ENCODE peak calls at places on chromosome 17, in seven cellular contexts. D, U, P, R, C, Z and G are unnamed samples.

GRCh38 chr17:48002208-48002919 is 31.5 kb downstream of the CDK5RAP3 start:
- DNase-seq in D (no peak), U (no peak), P (no peak), R (no peak), C (no peak), Z (no peak), G (no peak)

GRCh38 chr17:79644617-79645016 is 33.8 kb upstream of the RBFOX3 start:
- DNase-seq in D (no peak), U (no peak), P (no peak), R (no peak), C (no peak), Z (no peak), G (no peak)

GRCh38 chr17:43579570-43580140 is 33.5 kb upstream of the ETV4 start:
- DNase-seq in D (no peak), U (no peak), P (no peak), R (no peak), C (no peak), Z (no peak), G (no peak)

GRCh38 chr17:28763804-28764266 is 20.0 kb downstream of the TRAF4 start:
- DNase-seq in D (no peak), U (peak), P (peak), R (no peak), C (no peak), Z (peak), G (peak)

GRCh38 chr17:49494937-49495841 is at the start of gene NGFR:
- DNase-seq in D (no peak), U (peak), P (peak), R (no peak), C (no peak), Z (peak), G (peak)

GRCh38 chr17:38352245-38353083 is 820 bp downstream of the SOCS7 start:
- DNase-seq in D (no peak), U (peak), P (peak), R (no peak), C (peak), Z (no peak), G (no peak)

GRCh38 chr17:9987779-9988585 is 82.9 kb upstream of the RCVRN start:
- DNase-seq in D (peak), U (peak), P (peak), R (no peak), C (peak), Z (peak), G (peak)

GRCh38 chr17:511001-511690 is 158.5 kb upstream of the RPH3AL start:
- DNase-seq in D (no peak), U (no peak), P (no peak), R (no peak), C (no peak), Z (no peak), G (no peak)

GRCh38 chr17:79951361-79952264 is 84.1 kb downstream of the TBC1D16 start:
- DNase-seq in D (peak), U (peak), P (peak), R (no peak), C (peak), Z (peak), G (peak)

GRCh38 chr17:1009411-1010085 is 12.6 kb downstream of the TIMM22 start:
- DNase-seq in D (no peak), U (no peak), P (no peak), R (no peak), C (no peak), Z (no peak), G (no peak)

GRCh38 chr17:29567362-29568330 is 809 bp upstream of the ABHD15 start:
- DNase-seq in D (no peak), U (peak), P (peak), R (no peak), C (peak), Z (peak), G (peak)

GRCh38 chr17:75552847-75553552 is 27.5 kb downstream of the LLGL2 start:
- DNase-seq in D (no peak), U (peak), P (no peak), R (no peak), C (no peak), Z (no peak), G (no peak)
- H3K4me3 ChIP-seq in D (no peak), U (peak), P (no peak), R (no peak), C (no peak), Z (no peak), G (no peak)

DNA sequence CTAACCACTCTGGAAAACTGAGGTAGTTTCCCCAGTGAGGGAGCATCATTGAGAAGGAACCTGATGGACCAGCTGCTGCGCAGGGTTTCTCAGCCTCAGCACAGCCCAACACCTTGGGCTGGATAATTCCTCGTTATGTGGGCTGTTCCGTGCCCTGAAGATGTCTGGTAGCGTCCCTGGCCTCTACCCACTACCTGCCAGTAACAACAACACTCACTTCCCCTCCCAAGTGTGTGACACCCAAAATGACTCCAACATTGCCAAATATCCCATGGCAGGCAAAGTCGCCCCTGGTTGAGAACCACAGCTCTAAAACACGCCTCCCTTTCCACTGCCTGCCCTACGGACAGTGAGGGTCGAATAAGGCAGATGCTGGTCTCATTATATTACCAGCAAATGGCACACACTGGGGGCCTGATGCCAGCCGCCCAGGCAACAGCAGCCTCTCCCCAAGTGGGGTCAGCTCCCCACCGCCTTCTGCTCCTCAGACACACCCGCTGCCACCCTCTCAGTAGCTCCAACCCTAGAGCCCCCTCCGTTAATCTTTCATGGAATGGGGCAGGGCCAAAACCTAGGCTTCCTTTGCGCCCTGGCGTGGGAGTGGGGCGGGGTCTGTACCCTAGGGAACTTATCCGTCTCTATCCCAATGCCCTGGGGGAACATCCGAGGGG is 1.0 kb downstream of the RHBDF2 start:
- DNase-seq in D (no peak), U (no peak), P (no peak), R (no peak), C (peak), Z (no peak), G (no peak)
- H3K4me3 ChIP-seq in D (peak), U (peak), P (peak), R (peak), C (peak), Z (peak), G (peak)

GRCh38 chr17:40075216-40076100 is 12.7 kb downstream of the THRA start:
- DNase-seq in D (peak), U (peak), P (peak), R (no peak), C (peak), Z (peak), G (peak)
- H3K4me3 ChIP-seq in D (no peak), U (no peak), P (no peak), R (no peak), C (no peak), Z (no peak), G (no peak)

DNA sequence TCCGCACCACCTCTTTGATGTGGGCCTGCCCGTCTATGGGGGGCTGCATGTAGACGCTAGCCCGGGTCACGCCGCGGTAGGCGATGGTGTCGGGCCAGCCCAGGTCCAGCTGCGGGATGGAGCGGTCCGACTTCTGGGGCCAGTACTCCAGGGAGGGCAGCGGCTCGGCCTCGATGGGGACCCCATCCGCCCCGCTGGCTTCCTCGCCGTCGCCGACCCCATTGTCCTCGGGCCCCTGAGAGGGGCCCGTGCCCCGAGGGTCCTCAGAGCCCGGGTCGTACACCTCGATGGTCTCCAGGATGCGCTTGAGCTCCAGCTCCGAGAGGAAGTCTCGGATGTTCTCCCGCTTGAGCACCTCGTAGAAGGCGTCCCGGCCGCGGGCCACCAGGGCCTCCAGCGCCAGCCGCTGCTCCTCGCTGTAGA is 1.0 kb downstream of the FAM83G start:
- DNase-seq in D (no peak), U (no peak), P (no peak), R (no peak), C (no peak), Z (peak), G (peak)
- H3K4me3 ChIP-seq in D (peak), U (peak), P (peak), R (peak), C (peak), Z (peak), G (peak)

DNA sequence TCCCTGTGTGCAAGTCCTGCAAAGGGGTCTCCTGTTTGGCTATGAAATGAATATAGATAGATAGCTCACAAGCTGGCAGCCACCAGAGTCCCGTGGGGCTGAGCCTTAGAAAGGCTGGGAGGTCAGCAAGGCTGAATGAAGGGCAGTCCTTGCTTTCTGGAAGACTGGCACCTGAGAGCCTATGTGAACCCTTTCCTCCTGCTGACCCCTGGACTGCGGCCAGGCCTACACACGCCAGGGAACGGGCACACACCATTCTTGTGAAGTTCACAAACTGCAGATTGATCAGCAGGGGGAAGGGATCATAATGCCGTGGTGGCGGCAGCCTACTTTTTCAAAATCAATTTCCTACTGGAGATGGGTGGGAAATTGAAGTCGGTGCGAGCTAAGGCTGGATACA is 985 bp upstream of the C17orf107 start:
- DNase-seq in D (no peak), U (no peak), P (peak), R (no peak), C (no peak), Z (no peak), G (no peak)
- H3K4me3 ChIP-seq in D (no peak), U (no peak), P (peak), R (no peak), C (no peak), Z (no peak), G (no peak)

DNA sequence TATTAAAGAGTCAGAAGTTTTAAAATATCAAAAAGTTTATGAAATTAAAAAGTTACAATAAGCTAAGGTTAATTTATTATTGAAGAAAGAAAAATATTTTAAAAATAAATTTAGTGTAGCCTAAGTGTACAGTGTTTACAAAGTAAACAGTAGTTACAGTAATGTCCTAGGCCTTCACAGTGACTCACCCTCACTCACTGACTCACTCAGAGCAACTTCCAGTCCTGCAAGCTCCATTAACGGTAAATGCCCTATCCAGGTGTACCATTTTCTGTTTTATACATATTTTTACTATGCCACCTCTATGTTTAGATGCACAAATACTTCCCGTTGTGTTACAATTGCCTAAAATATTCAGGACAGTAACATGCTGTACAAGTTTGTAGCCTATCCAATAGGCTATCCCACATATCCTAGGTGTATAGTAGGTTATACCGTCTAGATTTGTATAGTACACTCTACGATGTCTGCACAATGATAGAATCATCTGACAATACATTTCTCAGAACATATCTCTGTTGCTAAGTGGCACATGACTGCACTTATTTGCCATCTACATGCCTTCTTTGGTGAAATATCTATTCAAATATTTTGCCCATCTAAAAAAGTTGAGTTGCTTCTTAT is 67.2 kb upstream of the WSB1 start:
- DNase-seq in D (no peak), U (no peak), P (no peak), R (no peak), C (no peak), Z (no peak), G (no peak)
- H3K4me3 ChIP-seq in D (no peak), U (no peak), P (no peak), R (no peak), C (no peak), Z (no peak), G (no peak)

DNA sequence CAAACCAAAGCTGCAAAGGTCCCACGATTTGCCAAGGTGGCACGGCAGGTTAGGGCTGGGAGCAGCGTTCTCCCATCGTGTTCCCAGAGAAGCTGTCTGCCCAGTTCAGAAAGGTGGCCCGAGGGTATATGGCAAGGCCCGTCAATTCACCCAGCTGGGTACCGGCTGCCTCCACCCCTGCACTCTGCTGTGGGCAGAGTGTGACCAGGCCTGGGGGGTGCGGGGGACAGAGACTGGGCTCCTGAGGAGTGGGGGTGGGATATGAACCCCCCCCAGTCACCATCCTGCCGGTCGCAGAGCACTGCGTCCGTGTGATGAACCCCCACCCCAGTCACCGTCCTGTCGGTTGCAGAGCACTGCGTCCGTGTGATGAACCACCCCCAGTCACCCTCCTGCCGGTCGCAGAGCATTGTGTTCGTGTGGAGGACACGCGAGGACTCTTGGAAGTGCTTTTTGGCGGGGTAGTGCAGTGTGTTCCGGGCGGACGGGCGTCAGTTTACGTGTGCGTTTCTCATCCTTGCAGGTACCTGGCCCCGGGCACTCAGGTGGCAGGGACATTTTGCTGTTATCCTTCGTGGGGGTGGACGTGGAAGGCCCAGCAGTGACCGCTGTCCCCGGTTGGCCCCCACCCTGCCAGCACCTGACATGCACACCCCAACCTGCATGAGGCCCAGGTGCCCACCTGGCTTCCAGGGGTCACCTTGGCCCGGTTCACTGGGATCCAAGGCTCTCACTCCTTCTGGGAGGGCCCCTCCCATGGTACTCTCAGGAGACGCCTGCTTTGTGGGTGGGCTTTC is 2.7 kb upstream of the FASN start:
- DNase-seq in D (no peak), U (no peak), P (no peak), R (no peak), C (no peak), Z (no peak), G (peak)
- H3K4me3 ChIP-seq in D (peak), U (no peak), P (no peak), R (peak), C (no peak), Z (no peak), G (no peak)